ENCODE peak calls at places on chromosomes 12 and 14, in ten cellular contexts. R is Caco-2; G is pancreas; I is aorta; T is SK-N-SH; U is naive thymus-derived CD4-positive, alpha-beta T cell; D is K562; Y is GM23338; C is right atrium auricular region; Q is endodermal cell. E is an unnamed sample. For H3K27me3, the result is how much of the 10 kb centered on the place peaks cover.

GRCh38 chr14:86798330-86798729 is 1194.7 kb downstream of the GALC start:
- DNase-seq in R (no peak), G (no peak), I (no peak), T (no peak), U (no peak), D (no peak), Y (no peak), C (no peak), Q (no peak), E (no peak)

GRCh38 chr14:91873476-91874265 is 6.3 kb upstream of the TC2N start:
- DNase-seq in R (no peak), G (no peak), I (no peak), T (no peak), U (peak), D (no peak), Y (no peak), C (no peak), Q (no peak), E (peak)

GRCh38 chr12:12720637-12721250 is 3.6 kb downstream of the CDKN1B start:
- DNase-seq in R (peak), G (no peak), I (no peak), T (no peak), U (peak), D (no peak), Y (no peak), C (no peak), Q (no peak), E (no peak)

GRCh38 chr12:45299132-45299692 is 83.3 kb downstream of the ANO6 start:
- DNase-seq in R (peak), G (no peak), I (no peak), T (no peak), U (no peak), D (peak), Y (no peak), C (no peak), Q (no peak), E (peak)

GRCh38 chr12:30134229-30134628 is 350.5 kb upstream of the TMTC1 start:
- DNase-seq in R (peak), G (no peak), I (no peak), T (no peak), U (no peak), D (peak), Y (peak), C (no peak), Q (peak), E (peak)

GRCh38 chr14:105167303-105168092 is 1.1 kb downstream of the JAG2 start:
- DNase-seq in R (peak), G (no peak), I (no peak), T (peak), U (no peak), D (peak), Y (peak), C (no peak), Q (peak), E (peak)

GRCh38 chr14:69716483-69717187 is 50.3 kb upstream of the SRSF5 start:
- DNase-seq in R (no peak), G (no peak), I (no peak), T (no peak), U (no peak), D (no peak), Y (no peak), C (no peak), Q (no peak), E (peak)

GRCh38 chr12:24363177-24363754 is 413.8 kb upstream of the SOX5 start:
- DNase-seq in R (no peak), G (peak), I (no peak), T (peak), U (no peak), D (no peak), Y (no peak), C (no peak), Q (no peak), E (no peak)

GRCh38 chr12:22047495-22047894 is 1.5 kb downstream of the CMAS start:
- DNase-seq in R (no peak), G (no peak), I (no peak), T (no peak), U (no peak), D (peak), Y (no peak), C (no peak), Q (no peak), E (no peak)

GRCh38 chr12:31206038-31206670 is 119.8 kb downstream of the SINHCAF start:
- DNase-seq in R (no peak), G (no peak), I (no peak), T (no peak), U (no peak), D (no peak), Y (peak), C (no peak), Q (peak), E (peak)

GRCh38 chr14:71659165-71659564 is 273.1 kb upstream of the RGS6 start:
- DNase-seq in R (no peak), G (no peak), I (no peak), T (no peak), U (no peak), D (no peak), Y (no peak), C (no peak), Q (no peak), E (peak)

GRCh38 chr14:99910337-99911268 is 117.4 kb downstream of the EML1 start:
- DNase-seq in R (peak), G (no peak), I (no peak), T (no peak), U (no peak), D (no peak), Y (no peak), C (no peak), Q (no peak), E (peak)

GRCh38 chr12:29700761-29701481 is 82.8 kb downstream of the TMTC1 start:
- DNase-seq in R (no peak), G (no peak), I (no peak), T (no peak), U (no peak), D (no peak), Y (no peak), C (no peak), Q (no peak), E (no peak)

GRCh38 chr14:101088714-101089113 is 185.2 kb upstream of the RTL1 start:
- DNase-seq in R (no peak), G (peak), I (no peak), T (peak), U (no peak), D (no peak), Y (no peak), C (no peak), Q (no peak), E (no peak)

GRCh38 chr14:99436247-99437180 is 44.1 kb downstream of the SETD3 start:
- DNase-seq in R (no peak), G (no peak), I (no peak), T (no peak), U (no peak), D (no peak), Y (no peak), C (no peak), Q (no peak), E (peak)

GRCh38 chr12:67666605-67667004 is 18.1 kb downstream of the DYRK2 start:
- DNase-seq in R (no peak), G (no peak), I (no peak), T (no peak), U (no peak), D (no peak), Y (no peak), C (no peak), Q (no peak), E (no peak)

GRCh38 chr12:107847830-107848229 is 73.3 kb downstream of the ASCL4 start:
- DNase-seq in R (no peak), G (no peak), I (no peak), T (no peak), U (no peak), D (no peak), Y (no peak), C (no peak), Q (peak), E (peak)

GRCh38 chr12:123055281-123055766 is 74.8 kb downstream of the ARL6IP4 start:
- DNase-seq in R (no peak), G (no peak), I (peak), T (no peak), U (no peak), D (no peak), Y (no peak), C (no peak), Q (no peak), E (no peak)

GRCh38 chr14:99288948-99289347 is 17.0 kb upstream of the BCL11B start:
- DNase-seq in R (no peak), G (no peak), I (no peak), T (no peak), U (no peak), D (no peak), Y (no peak), C (no peak), Q (no peak), E (no peak)

GRCh38 chr12:63994704-63995103 is 150.2 kb downstream of the SRGAP1 start:
- DNase-seq in R (no peak), G (no peak), I (no peak), T (peak), U (no peak), D (no peak), Y (no peak), C (no peak), Q (no peak), E (no peak)

GRCh38 chr14:32469388-32470160 is 140.5 kb downstream of the AKAP6 start:
- DNase-seq in R (no peak), G (no peak), I (no peak), T (no peak), U (peak), D (peak), Y (peak), C (no peak), Q (no peak), E (peak)

GRCh38 chr12:121033625-121034349 is 5.3 kb downstream of the OASL start:
- DNase-seq in R (no peak), G (no peak), I (no peak), T (no peak), U (no peak), D (no peak), Y (no peak), C (no peak), Q (no peak), E (peak)

GRCh38 chr12:15563683-15564082 is 225.5 kb downstream of the EPS8 start:
- DNase-seq in R (no peak), G (no peak), I (no peak), T (no peak), U (peak), D (no peak), Y (no peak), C (no peak), Q (no peak), E (peak)

GRCh38 chr14:64705406-64706118 is 1.3 kb downstream of the PLEKHG3 start:
- DNase-seq in R (no peak), G (no peak), I (peak), T (peak), U (no peak), D (no peak), Y (no peak), C (no peak), Q (peak), E (no peak)

GRCh38 chr14:74648643-74649042 is 36.6 kb upstream of the LTBP2 start:
- DNase-seq in R (no peak), G (no peak), I (no peak), T (no peak), U (no peak), D (no peak), Y (no peak), C (no peak), Q (no peak), E (peak)

DNA sequence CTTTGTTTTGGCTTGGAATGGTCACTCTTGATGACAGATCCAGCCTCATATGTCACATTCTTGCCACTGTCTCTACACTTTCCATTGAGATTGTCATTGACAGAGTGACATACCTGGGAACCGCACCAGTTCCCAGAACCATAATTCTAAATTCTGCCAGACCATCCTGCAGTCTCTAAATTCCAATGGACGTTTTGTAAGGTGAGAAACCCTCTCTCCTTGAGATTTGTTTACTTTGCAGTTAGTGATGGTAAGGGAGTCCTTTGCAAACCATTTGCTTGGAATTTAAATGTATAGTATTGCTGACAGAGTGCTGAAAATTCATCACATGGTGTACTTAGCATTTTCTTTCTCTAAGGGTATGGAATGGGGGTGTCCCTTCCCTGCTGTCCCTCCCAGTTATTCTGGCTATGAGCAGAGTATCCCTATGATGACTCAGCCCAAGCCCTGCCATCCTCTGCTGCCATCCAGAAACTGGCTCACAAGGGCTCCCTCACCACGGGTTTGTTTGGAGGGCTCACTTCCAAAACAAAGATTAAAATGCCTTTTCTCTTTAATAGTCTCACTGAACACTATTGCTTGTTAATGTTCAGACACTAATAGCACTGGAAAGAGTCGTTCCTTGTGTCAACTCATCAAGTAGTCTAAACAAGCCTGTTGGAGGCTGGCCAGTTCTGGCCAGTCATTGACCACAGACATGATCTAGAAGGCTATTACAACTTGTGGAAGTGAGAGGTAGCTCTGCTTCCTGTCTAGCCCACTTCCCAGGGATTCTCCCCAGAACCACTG is 129.0 kb upstream of the HMGA2 start:
- DNase-seq in R (no peak), G (peak), I (no peak), T (no peak), U (no peak), D (no peak), Y (peak), C (no peak), Q (peak), E (peak)
- H3K4me3 ChIP-seq in R (no peak), G (no peak), I (no peak), T (no peak), U (no peak), D (no peak), Y (no peak), C (no peak), Q (no peak), E (no peak)

GRCh38 chr14:97411938-97412612 is 614.9 kb downstream of the VRK1 start:
- DNase-seq in R (no peak), G (no peak), I (no peak), T (no peak), U (no peak), D (no peak), Y (peak), C (no peak), Q (peak), E (no peak)

GRCh38 chr14:97412933-97413574 is 615.9 kb downstream of the VRK1 start:
- DNase-seq in R (no peak), G (no peak), I (no peak), T (no peak), U (no peak), D (no peak), Y (no peak), C (no peak), Q (peak), E (no peak)

GRCh38 chr14:97415907-97416306 is 618.7 kb downstream of the VRK1 start:
- DNase-seq in R (no peak), G (no peak), I (no peak), T (no peak), U (no peak), D (no peak), Y (no peak), C (no peak), Q (no peak), E (no peak)

GRCh38 chr14:97414718-97415098 is 617.5 kb downstream of the VRK1 start:
- DNase-seq in R (no peak), G (no peak), I (no peak), T (no peak), U (no peak), D (no peak), Y (peak), C (no peak), Q (peak), E (no peak)

GRCh38 chr14:97413991-97414717 is 617.0 kb downstream of the VRK1 start:
- DNase-seq in R (no peak), G (no peak), I (no peak), T (no peak), U (no peak), D (peak), Y (peak), C (no peak), Q (peak), E (no peak)
- H3K27me3 ChIP-seq in R (under half), G (under half), I (under half), T (under half), U (under half), D (under half), Y (under half), C (under half), Q (half or more), E (under half)

GRCh38 chr14:103057372-103058208 is at the start of gene CDC42BPB:
- DNase-seq in R (peak), G (peak), I (peak), T (peak), U (peak), D (peak), Y (peak), C (peak), Q (peak), E (peak)
- H3K4me3 ChIP-seq in R (peak), G (peak), I (peak), T (peak), U (peak), D (peak), Y (peak), C (peak), Q (peak), E (peak)

DNA sequence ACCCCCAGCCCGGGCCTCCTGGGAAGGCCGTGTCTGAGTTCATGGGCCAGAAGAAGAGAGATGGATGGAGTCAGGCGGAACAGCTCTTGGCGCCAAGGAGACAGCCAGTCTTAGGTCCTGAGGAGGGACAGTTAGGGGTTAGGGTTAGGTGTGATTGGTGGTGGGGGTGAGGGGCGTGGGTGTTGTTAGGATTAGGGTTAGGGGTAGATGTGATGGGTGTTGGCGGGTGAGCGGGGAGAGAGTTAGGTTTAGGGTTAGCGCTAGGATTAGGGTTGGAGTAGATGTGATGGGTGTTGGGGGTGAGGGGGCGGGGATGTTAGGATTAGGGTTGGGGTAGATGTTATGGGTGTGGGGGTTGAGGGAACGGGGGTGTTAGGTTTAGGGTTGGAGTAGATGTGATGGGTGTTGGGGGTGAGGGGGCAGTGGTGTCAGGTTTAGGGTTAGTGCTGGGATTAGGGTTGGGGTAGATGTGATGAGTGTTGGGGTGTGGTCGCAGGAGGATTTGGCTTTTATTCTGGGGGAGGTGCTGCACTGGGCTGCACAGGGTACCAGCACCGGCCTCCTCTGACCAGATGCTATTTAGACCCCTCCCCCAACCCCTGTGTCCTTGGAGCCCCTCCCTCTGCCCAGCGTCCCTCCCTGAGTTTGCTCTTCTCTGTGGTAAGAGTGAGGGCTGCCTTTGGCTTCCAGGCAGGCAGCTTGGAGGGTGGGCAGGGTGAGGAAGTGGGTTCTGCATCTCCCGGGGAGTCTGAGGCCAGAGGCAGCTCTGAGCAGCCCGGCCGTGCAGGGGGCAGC is 35.6 kb upstream of the FBRSL1 start:
- DNase-seq in R (no peak), G (no peak), I (no peak), T (no peak), U (no peak), D (no peak), Y (no peak), C (no peak), Q (no peak), E (no peak)
- H3K27me3 ChIP-seq in R (under half), G (under half), I (under half), T (under half), U (under half), D (half or more), Y (half or more), C (under half), Q (under half), E (under half)

GRCh38 chr14:98185036-98185435 is 1087.0 kb downstream of the BCL11B start:
- DNase-seq in R (no peak), G (no peak), I (no peak), T (no peak), U (no peak), D (no peak), Y (no peak), C (no peak), Q (no peak), E (no peak)

GRCh38 chr14:98182385-98183055 is 1089.5 kb downstream of the BCL11B start:
- DNase-seq in R (no peak), G (no peak), I (no peak), T (no peak), U (no peak), D (no peak), Y (no peak), C (no peak), Q (no peak), E (peak)

GRCh38 chr14:98186140-98186539 is 1085.9 kb downstream of the BCL11B start:
- DNase-seq in R (no peak), G (no peak), I (no peak), T (no peak), U (no peak), D (no peak), Y (no peak), C (no peak), Q (no peak), E (peak)

GRCh38 chr14:98183556-98183955 is 1088.4 kb downstream of the BCL11B start:
- DNase-seq in R (no peak), G (no peak), I (no peak), T (no peak), U (no peak), D (no peak), Y (no peak), C (no peak), Q (no peak), E (no peak)

DNA sequence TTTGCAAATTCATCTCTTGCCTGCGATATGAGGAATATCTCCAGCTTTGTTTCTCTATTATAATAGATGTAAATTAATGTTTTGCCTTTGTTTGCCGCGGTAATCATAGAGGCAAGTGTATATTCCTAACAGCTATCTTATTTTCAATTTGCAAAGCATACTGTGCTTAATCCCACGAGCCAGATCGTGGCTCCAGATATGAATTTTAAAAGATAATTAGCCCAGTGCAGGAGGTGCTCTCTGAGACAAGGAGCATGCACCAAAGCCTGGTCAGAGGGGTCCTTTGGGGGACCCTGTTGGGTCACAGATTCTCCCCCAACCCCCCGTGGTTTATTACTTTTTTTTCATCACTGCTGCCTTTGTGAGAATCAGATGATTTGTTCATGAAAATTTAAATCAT is 1087.5 kb downstream of the BCL11B start:
- DNase-seq in R (no peak), G (no peak), I (no peak), T (no peak), U (no peak), D (no peak), Y (no peak), C (no peak), Q (no peak), E (no peak)
- H3K4me3 ChIP-seq in R (no peak), G (no peak), I (no peak), T (no peak), U (peak), D (no peak), Y (no peak), C (no peak), Q (no peak), E (no peak)

DNA sequence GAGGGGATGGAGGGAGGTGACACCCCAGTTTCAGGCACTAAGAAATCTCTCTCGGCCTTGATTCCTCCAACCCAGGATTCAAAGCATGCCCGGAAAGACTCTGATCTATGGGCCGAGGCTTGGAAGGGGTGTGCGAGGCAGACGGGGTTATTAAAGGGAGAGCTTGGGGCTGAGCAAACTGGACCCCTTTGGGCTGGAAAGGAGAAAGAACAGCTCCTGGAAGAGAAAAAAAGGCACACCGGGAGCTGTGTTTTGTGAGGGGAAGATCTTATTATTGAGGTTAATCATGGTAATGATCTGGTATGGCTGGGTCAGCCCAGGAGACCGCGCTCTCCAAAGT is 5.7 kb upstream of the HOXC4 start:
- DNase-seq in R (no peak), G (no peak), I (no peak), T (no peak), U (no peak), D (no peak), Y (no peak), C (no peak), Q (peak), E (no peak)
- H3K27me3 ChIP-seq in R (under half), G (under half), I (under half), T (under half), U (under half), D (half or more), Y (half or more), C (under half), Q (half or more), E (half or more)